ENCODE peak calls at places on chromosomes 4 and X, in ten cellular contexts. K is pancreas, B is IMR-90, L is uterus, U is mucosa of descending colon, Z is GM23248, M is suprapubic skin, N is body of pancreas, O is testis, D is DND-41. S is an unnamed sample.

GRCh38 chr4:18203936-18204335 is 182.4 kb upstream of the LCORL start:
- DNase-seq in Z (no peak), U (no peak), O (no peak), L (no peak), D (no peak), M (no peak), K (no peak), B (no peak), N (no peak), S (no peak)

GRCh38 chr4:166432842-166433241 is 559.8 kb downstream of the TLL1 start:
- DNase-seq in U (no peak), Z (no peak), B (no peak), O (no peak), K (no peak), N (no peak), M (no peak), D (no peak), L (no peak), S (no peak)

GRCh38 chr4:141350122-141350904 is 129.6 kb downstream of the ZNF330 start:
- DNase-seq in N (peak; percentile 89), K (peak; percentile 53), O (no peak), M (no peak), U (peak; percentile 54), D (no peak), B (peak; percentile 88), Z (peak; percentile 88), L (peak; percentile 37), S (no peak)

GRCh38 chr4:187387709-187388108 is 607.9 kb upstream of the ZFP42 start:
- DNase-seq in N (no peak), M (no peak), U (no peak), O (no peak), K (no peak), D (no peak), B (peak; percentile 47), L (no peak), Z (peak; percentile 1), S (no peak)

GRCh38 chrX:110145305-110145704 is 142.4 kb downstream of the TMEM164 start:
- DNase-seq in U (no peak), D (no peak), Z (no peak), L (no peak), O (no peak), K (no peak), N (no peak), M (no peak), B (no peak), S (no peak)

GRCh38 chr4:170652571-170652970 is 562.8 kb upstream of the AADAT start:
- DNase-seq in Z (peak; percentile 12), O (no peak), U (no peak), D (no peak), N (no peak), M (no peak), B (peak; percentile 0), K (no peak), L (no peak), S (no peak)

GRCh38 chr4:47031011-47031678 is at the start of gene GABRB1:
- DNase-seq in U (peak; percentile 70), L (peak; percentile 40), N (peak; percentile 65), O (peak; percentile 66), Z (peak; percentile 39), B (peak; percentile 61), K (peak; percentile 89), M (no peak), D (no peak), S (no peak)

GRCh38 chrX:72107320-72107719 is 24.4 kb downstream of the RTL5 start:
- DNase-seq in K (peak; percentile 24), N (no peak), B (peak; percentile 41), D (no peak), O (no peak), M (no peak), L (no peak), U (no peak), Z (peak; percentile 81), S (no peak)

GRCh38 chr4:113810906-113811305 is 49.4 kb upstream of the CAMK2D start:
- DNase-seq in K (no peak), Z (peak; percentile 80), U (no peak), N (no peak), M (no peak), O (no peak), B (peak; percentile 78), D (no peak), L (no peak), S (no peak)

GRCh38 chr4:68373513-68373912 is 23.6 kb upstream of the YTHDC1 start:
- DNase-seq in N (peak; percentile 58), B (peak; percentile 67), O (peak; percentile 85), K (peak; percentile 69), L (peak; percentile 81), D (no peak), Z (peak; percentile 80), U (peak; percentile 54), M (peak; percentile 82), S (peak; percentile 65)

GRCh38 chrX:106302304-106302703 is 134.2 kb downstream of the PWWP3B start:
- DNase-seq in N (peak; percentile 13), M (no peak), B (no peak), K (no peak), L (no peak), D (no peak), U (no peak), O (no peak), Z (no peak), S (no peak)

DNA sequence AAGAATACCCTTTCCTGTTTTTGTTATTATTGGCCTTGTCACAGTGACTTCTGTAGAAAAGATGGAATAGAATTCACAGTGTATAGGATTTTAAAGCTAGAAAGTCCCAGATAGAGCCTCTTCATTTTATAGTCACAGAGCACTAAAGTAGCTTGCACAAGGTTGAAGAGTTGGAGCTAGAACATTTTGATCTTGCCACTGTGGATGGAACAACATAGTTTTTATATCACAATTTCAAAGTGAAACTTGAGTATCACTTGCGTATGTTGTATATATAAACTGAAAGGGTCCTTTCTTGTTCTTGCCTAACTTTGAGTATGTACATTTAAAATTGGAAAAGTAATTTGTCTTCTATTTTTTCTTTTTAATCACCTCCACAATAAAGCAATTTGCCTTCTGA is 2.7 kb downstream of the USO1 start:
- DNase-seq in N (no peak), O (no peak), M (no peak), U (no peak), K (no peak), Z (no peak), D (no peak), L (no peak), B (peak; percentile 15), S (no peak)
- H3K4me3 ChIP-seq in N (no peak overlapping the region), O (no peak overlapping the region), M (no peak overlapping the region), U (no peak overlapping the region), K (peak overlapping the region; percentile 83), Z (peak overlapping the region; percentile 87), D (no peak overlapping the region), L (no peak overlapping the region), B (no peak overlapping the region), S (peak overlapping the region; percentile 36)

DNA sequence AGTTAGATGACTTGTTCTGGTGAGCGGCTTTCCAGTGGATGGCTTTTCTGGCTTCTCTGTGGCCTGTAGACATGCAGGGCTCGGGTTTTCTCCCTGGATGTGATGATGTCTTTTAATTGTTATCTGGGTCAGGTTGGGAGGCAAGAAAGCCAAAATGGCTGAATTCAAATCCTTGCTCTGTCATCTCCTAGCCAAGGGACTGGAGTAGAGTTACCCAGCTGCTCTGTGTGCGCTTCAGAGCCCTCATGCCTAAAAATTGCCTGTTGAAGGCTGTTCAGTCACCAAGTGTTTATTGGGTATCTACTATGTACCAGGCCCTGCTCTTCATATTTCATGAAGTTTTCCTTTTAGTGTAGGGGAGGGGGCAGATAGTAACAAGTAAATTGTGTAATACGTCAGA is 7.3 kb downstream of the DCUN1D4 start:
- DNase-seq in O (no peak), U (no peak), K (no peak), B (no peak), D (no peak), M (no peak), N (no peak), Z (no peak), L (no peak), S (no peak)
- H3K4me1 ChIP-seq in O (peaks cover 17% of the 10 kb centered on the region), U (peaks cover 20% of the 10 kb centered on the region), K (peaks cover 25% of the 10 kb centered on the region), B (peaks cover 7% of the 10 kb centered on the region), D (peaks cover 64% of the 10 kb centered on the region), M (peaks cover 28% of the 10 kb centered on the region), N (peaks cover 43% of the 10 kb centered on the region), Z (peaks cover 28% of the 10 kb centered on the region), L (no peaks in the 10 kb centered on the region), S (peaks cover under 1% of the 10 kb centered on the region)

GRCh38 chr4:190017357-190018200 is 9.5 kb downstream of the FRG2 start:
- DNase-seq in O (no peak), B (no peak), Z (peak; percentile 21), D (no peak), U (no peak), M (no peak), K (peak; percentile 52), N (no peak), L (no peak), S (no peak)

GRCh38 chr4:190018201-190018920 is 8.7 kb downstream of the FRG2 start:
- DNase-seq in O (no peak), N (no peak), K (no peak), D (no peak), U (no peak), Z (no peak), M (no peak), B (no peak), L (no peak), S (no peak)

GRCh38 chr4:190020790-190021717 is 6.0 kb downstream of the FRG2 start:
- DNase-seq in N (peak; percentile 68), Z (peak; percentile 59), U (peak; percentile 43), L (no peak), O (peak; percentile 63), B (peak; percentile 29), D (no peak), K (peak; percentile 85), M (no peak), S (peak; percentile 9)

GRCh38 chr4:190016369-190017289 is 10.4 kb downstream of the FRG2 start:
- DNase-seq in O (no peak), B (no peak), Z (no peak), M (no peak), K (peak; percentile 51), D (no peak), L (no peak), N (no peak), U (no peak), S (no peak)

GRCh38 chr4:190019023-190019858 is 7.8 kb downstream of the FRG2 start:
- DNase-seq in Z (peak; percentile 15), K (peak; percentile 57), D (no peak), L (no peak), N (no peak), O (no peak), U (no peak), M (no peak), B (no peak), S (no peak)
- H3K4me3 ChIP-seq in Z (no peak overlapping the region), K (no peak overlapping the region), D (no peak overlapping the region), L (no peak overlapping the region), N (no peak overlapping the region), O (no peak overlapping the region), U (no peak overlapping the region), M (no peak overlapping the region), B (no peak overlapping the region), S (no peak overlapping the region)

DNA sequence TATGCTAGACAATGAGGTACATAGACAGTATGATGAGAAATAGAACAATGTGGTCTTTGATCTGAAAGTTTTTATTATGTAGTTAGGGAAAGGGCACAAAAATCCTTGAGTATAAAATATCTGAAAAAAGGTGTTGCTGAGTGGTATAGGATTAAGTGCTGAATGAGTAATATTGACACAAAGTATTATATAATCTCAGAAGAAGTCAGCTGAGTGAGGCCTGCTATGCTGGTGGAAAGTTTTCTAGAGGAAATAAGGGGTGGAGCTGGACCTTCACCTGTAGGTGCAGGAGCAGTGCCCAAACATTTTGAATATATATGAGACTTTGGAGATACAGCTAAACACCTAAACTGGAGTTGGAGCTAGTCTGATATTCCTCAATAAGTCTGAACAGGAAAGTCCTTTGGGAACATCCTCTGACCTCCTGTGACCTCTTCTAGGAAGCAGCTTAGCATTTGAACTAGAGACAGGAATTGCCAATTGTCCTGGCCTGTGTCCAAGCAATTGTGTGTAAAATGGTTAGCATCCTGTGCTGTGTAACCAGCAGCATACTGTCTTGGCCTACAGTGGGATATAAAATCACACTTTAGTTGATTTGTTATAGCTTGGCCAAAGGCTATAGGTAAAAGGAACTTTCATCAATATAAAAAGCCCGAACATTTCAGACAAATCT is 285.3 kb downstream of the ANKRD50 start:
- DNase-seq in N (peak; percentile 8), L (peak; percentile 65), O (no peak), U (no peak), Z (no peak), M (peak; percentile 51), K (no peak), B (no peak), D (no peak), S (no peak)
- H3K4me1 ChIP-seq in N (peaks cover 5% of the 10 kb centered on the region), L (no peaks in the 10 kb centered on the region), O (no peaks in the 10 kb centered on the region), U (peaks cover 12% of the 10 kb centered on the region), Z (peaks cover 28% of the 10 kb centered on the region), M (peaks cover 3% of the 10 kb centered on the region), K (no peaks in the 10 kb centered on the region), B (peaks cover 6% of the 10 kb centered on the region), D (no peaks in the 10 kb centered on the region), S (no peaks in the 10 kb centered on the region)